ENCODE peak calls at places on chromosomes 3 and 15, in six cellular contexts. J is NCI-H748 treated with DMSO at 0.1 percent for 48 hours; D is AG10803; M is activated CD4-positive, alpha-beta T cell treated with anti-CD3 and anti-CD28 coated beads, Interleukin-2, amount 50 U/mL, for 24 hours; Q is ELR; S is activated T-helper 9 cell treated with anti-CD3 and anti-CD28 coated beads, Interleukin-2, amount 50 U/mL, for 16 hours. V is an unnamed sample.

GRCh38 chr3:191356586-191357439 is 26.5 kb upstream of the UTS2B start:
- DNase-seq in J (no peak), D (peak; percentile 73), M (no peak), Q (peak; percentile 84), S (no peak), V (no peak)

GRCh38 chr15:90046846-90047481 is 45.8 kb downstream of the ZNF710 start:
- DNase-seq in J (no peak), D (no peak), M (no peak), Q (no peak), S (no peak), V (no peak)

GRCh38 chr3:123346726-123347125 is 102.2 kb downstream of the ADCY5 start:
- DNase-seq in J (no peak), D (peak; percentile 11), M (no peak), Q (no peak), S (no peak), V (no peak)

GRCh38 chr3:10867384-10867783 is 51.4 kb downstream of the SLC6A11 start:
- DNase-seq in J (no peak), D (peak; percentile 1), M (no peak), Q (peak; percentile 8), S (no peak), V (no peak)

GRCh38 chr15:95401586-95401985 is 928.9 kb upstream of the NR2F2 start:
- DNase-seq in J (no peak), D (peak; percentile 4), M (no peak), Q (no peak), S (no peak), V (no peak)

GRCh38 chr3:129611446-129611800 is 4.9 kb upstream of the PLXND1 start:
- DNase-seq in J (no peak), D (no peak), M (no peak), Q (no peak), S (no peak), V (no peak)

GRCh38 chr3:63046580-63046979 is 171.4 kb upstream of the CADPS start:
- DNase-seq in J (no peak), D (no peak), M (no peak), Q (no peak), S (no peak), V (no peak)

GRCh38 chr3:67781218-67781617 is 126.8 kb upstream of the SUCLG2 start:
- DNase-seq in J (no peak), D (no peak), M (no peak), Q (no peak), S (no peak), V (no peak)

GRCh38 chr3:143277531-143277930 is 158.0 kb downstream of the CHST2 start:
- DNase-seq in J (no peak), D (no peak), M (no peak), Q (no peak), S (no peak), V (no peak)

GRCh38 chr3:194687638-194688206 is 2.0 kb downstream of the FAM43A start:
- DNase-seq in J (peak; percentile 44), D (peak; percentile 66), M (no peak), Q (peak; percentile 73), S (peak; percentile 69), V (peak; percentile 57)

GRCh38 chr3:16697437-16698258 is 92.4 kb upstream of the DAZL start:
- DNase-seq in J (no peak), D (peak; percentile 48), M (no peak), Q (peak; percentile 61), S (no peak), V (no peak)

GRCh38 chr15:57537072-57537471 is 54.6 kb upstream of the MYZAP start:
- DNase-seq in J (no peak), D (peak; percentile 92), M (no peak), Q (peak; percentile 72), S (no peak), V (no peak)

GRCh38 chr3:3799173-3800075 is at the start of gene LRRN1:
- DNase-seq in J (peak; percentile 25), D (no peak), M (no peak), Q (no peak), S (no peak), V (peak; percentile 19)

GRCh38 chr3:19901337-19901736 is 32.7 kb downstream of the EFHB start:
- DNase-seq in J (no peak), D (no peak), M (no peak), Q (peak; percentile 15), S (no peak), V (no peak)

GRCh38 chr15:94306700-94307650 is 75.6 kb downstream of the MCTP2 start:
- DNase-seq in J (no peak), D (peak; percentile 65), M (no peak), Q (no peak), S (no peak), V (no peak)

GRCh38 chr3:167691366-167691765 is 37.6 kb upstream of the WDR49 start:
- DNase-seq in J (no peak), D (peak; percentile 6), M (no peak), Q (no peak), S (no peak), V (no peak)